ENCODE peak calls at places on chromosomes 12 and 14, in seven cellular contexts. One of them, this sample, is unnamed.

GRCh38 chr12:109394891-109395290 is 47.2 kb downstream of the MYO1H start:
- DNase-seq in HT1080: no peak
- DNase-seq in lung microvascular endothelial cell: no peak
- DNase-seq in myocyte: no peak
- DNase-seq in memory B cell: no peak
- DNase-seq in cardiac muscle cell: no peak
- DNase-seq in T-helper 2 cell: no peak
- DNase-seq in this sample: no peak

GRCh38 chr14:106790189-106791036 is 1264.0 kb downstream of the TMEM121 start:
- DNase-seq in cardiac muscle cell: no peak
- DNase-seq in T-helper 2 cell: peak
- DNase-seq in HT1080: peak
- DNase-seq in myocyte: peak
- DNase-seq in memory B cell: peak
- DNase-seq in lung microvascular endothelial cell: peak
- DNase-seq in this sample: peak

GRCh38 chr12:60191676-60192359 is 596.0 kb downstream of the SLC16A7 start:
- DNase-seq in T-helper 2 cell: no peak
- DNase-seq in HT1080: peak
- DNase-seq in lung microvascular endothelial cell: no peak
- DNase-seq in cardiac muscle cell: peak
- DNase-seq in myocyte: peak
- DNase-seq in memory B cell: no peak
- DNase-seq in this sample: no peak

GRCh38 chr14:69049675-69050074 is 70.6 kb upstream of the ACTN1 start:
- DNase-seq in cardiac muscle cell: peak
- DNase-seq in lung microvascular endothelial cell: peak
- DNase-seq in HT1080: peak
- DNase-seq in memory B cell: no peak
- DNase-seq in myocyte: peak
- DNase-seq in T-helper 2 cell: no peak
- DNase-seq in this sample: no peak

GRCh38 chr12:90211017-90211416 is 502.4 kb upstream of the ATP2B1 start:
- DNase-seq in cardiac muscle cell: peak
- DNase-seq in myocyte: peak
- DNase-seq in memory B cell: no peak
- DNase-seq in lung microvascular endothelial cell: peak
- DNase-seq in HT1080: peak
- DNase-seq in T-helper 2 cell: no peak
- DNase-seq in this sample: no peak

GRCh38 chr12:39905152-39905551 is 200.7 kb downstream of the SLC2A13 start:
- DNase-seq in cardiac muscle cell: peak
- DNase-seq in lung microvascular endothelial cell: no peak
- DNase-seq in myocyte: peak
- DNase-seq in T-helper 2 cell: no peak
- DNase-seq in HT1080: no peak
- DNase-seq in memory B cell: no peak
- DNase-seq in this sample: peak

GRCh38 chr14:59427653-59428578 is 37.3 kb downstream of the GPR135 start:
- DNase-seq in lung microvascular endothelial cell: peak
- DNase-seq in cardiac muscle cell: peak
- DNase-seq in HT1080: no peak
- DNase-seq in myocyte: peak
- DNase-seq in T-helper 2 cell: no peak
- DNase-seq in memory B cell: no peak
- DNase-seq in this sample: peak

GRCh38 chr12:130178291-130178690 is 16.0 kb downstream of the FZD10 start:
- DNase-seq in myocyte: no peak
- DNase-seq in HT1080: no peak
- DNase-seq in cardiac muscle cell: no peak
- DNase-seq in T-helper 2 cell: no peak
- DNase-seq in memory B cell: no peak
- DNase-seq in lung microvascular endothelial cell: no peak
- DNase-seq in this sample: no peak

GRCh38 chr14:24972844-24973243 is 77.1 kb downstream of the STXBP6 start:
- DNase-seq in cardiac muscle cell: no peak
- DNase-seq in HT1080: no peak
- DNase-seq in myocyte: no peak
- DNase-seq in T-helper 2 cell: no peak
- DNase-seq in lung microvascular endothelial cell: no peak
- DNase-seq in memory B cell: no peak
- DNase-seq in this sample: no peak

GRCh38 chr12:123163227-123163626 is 12.3 kb upstream of the PITPNM2 start:
- DNase-seq in T-helper 2 cell: no peak
- DNase-seq in lung microvascular endothelial cell: no peak
- DNase-seq in HT1080: no peak
- DNase-seq in cardiac muscle cell: no peak
- DNase-seq in myocyte: no peak
- DNase-seq in memory B cell: no peak
- DNase-seq in this sample: no peak

GRCh38 chr12:32270818-32271710 is 128.3 kb upstream of the FGD4 start:
- DNase-seq in T-helper 2 cell: no peak
- DNase-seq in lung microvascular endothelial cell: peak
- DNase-seq in cardiac muscle cell: peak
- DNase-seq in HT1080: no peak
- DNase-seq in myocyte: no peak
- DNase-seq in memory B cell: no peak
- DNase-seq in this sample: no peak

GRCh38 chr12:52197371-52198231 is 5.8 kb upstream of the KRT80 start:
- DNase-seq in T-helper 2 cell: no peak
- DNase-seq in cardiac muscle cell: peak
- DNase-seq in memory B cell: no peak
- DNase-seq in HT1080: peak
- DNase-seq in myocyte: peak
- DNase-seq in lung microvascular endothelial cell: no peak
- DNase-seq in this sample: peak

GRCh38 chr12:78343657-78344056 is 513.0 kb downstream of the NAV3 start:
- DNase-seq in HT1080: peak
- DNase-seq in T-helper 2 cell: no peak
- DNase-seq in myocyte: no peak
- DNase-seq in lung microvascular endothelial cell: no peak
- DNase-seq in cardiac muscle cell: no peak
- DNase-seq in memory B cell: no peak
- DNase-seq in this sample: no peak

GRCh38 chr12:107495604-107496003 is 190.0 kb upstream of the PWP1 start:
- DNase-seq in T-helper 2 cell: no peak
- DNase-seq in memory B cell: no peak
- DNase-seq in lung microvascular endothelial cell: no peak
- DNase-seq in myocyte: no peak
- DNase-seq in HT1080: no peak
- DNase-seq in cardiac muscle cell: no peak
- DNase-seq in this sample: no peak

GRCh38 chr12:9649532-9649940 is 20.0 kb upstream of the CLEC2D start:
- DNase-seq in memory B cell: peak
- DNase-seq in HT1080: no peak
- DNase-seq in cardiac muscle cell: no peak
- DNase-seq in lung microvascular endothelial cell: peak
- DNase-seq in myocyte: no peak
- DNase-seq in T-helper 2 cell: peak
- DNase-seq in this sample: no peak

GRCh38 chr14:54696998-54697397 is 130.1 kb downstream of the SAMD4A start:
- DNase-seq in memory B cell: no peak
- DNase-seq in cardiac muscle cell: no peak
- DNase-seq in myocyte: no peak
- DNase-seq in HT1080: no peak
- DNase-seq in T-helper 2 cell: no peak
- DNase-seq in lung microvascular endothelial cell: no peak
- DNase-seq in this sample: peak

GRCh38 chr12:38983117-38983571 is 77.8 kb upstream of the CPNE8 start:
- DNase-seq in memory B cell: no peak
- DNase-seq in lung microvascular endothelial cell: peak
- DNase-seq in T-helper 2 cell: no peak
- DNase-seq in myocyte: no peak
- DNase-seq in cardiac muscle cell: no peak
- DNase-seq in HT1080: peak
- DNase-seq in this sample: no peak

GRCh38 chr12:47987411-47988072 is 16.7 kb downstream of the COL2A1 start:
- DNase-seq in memory B cell: no peak
- DNase-seq in T-helper 2 cell: no peak
- DNase-seq in cardiac muscle cell: peak
- DNase-seq in HT1080: no peak
- DNase-seq in myocyte: no peak
- DNase-seq in lung microvascular endothelial cell: no peak
- DNase-seq in this sample: no peak

GRCh38 chr12:110102255-110102654 is 21.9 kb upstream of the IFT81 start:
- DNase-seq in lung microvascular endothelial cell: peak
- DNase-seq in cardiac muscle cell: peak
- DNase-seq in memory B cell: no peak
- DNase-seq in T-helper 2 cell: peak
- DNase-seq in myocyte: peak
- DNase-seq in HT1080: peak
- DNase-seq in this sample: peak

GRCh38 chr14:69818760-69819191 is 21.7 kb upstream of the SLC10A1 start:
- DNase-seq in HT1080: peak
- DNase-seq in lung microvascular endothelial cell: peak
- DNase-seq in memory B cell: peak
- DNase-seq in T-helper 2 cell: peak
- DNase-seq in myocyte: peak
- DNase-seq in cardiac muscle cell: peak
- DNase-seq in this sample: peak

GRCh38 chr14:22887260-22887989 is 4.4 kb downstream of the REM2 start:
- DNase-seq in lung microvascular endothelial cell: no peak
- DNase-seq in myocyte: peak
- DNase-seq in memory B cell: peak
- DNase-seq in HT1080: no peak
- DNase-seq in cardiac muscle cell: peak
- DNase-seq in T-helper 2 cell: peak
- DNase-seq in this sample: peak

GRCh38 chr14:24284501-24285035 is 13.2 kb upstream of the RABGGTA start:
- DNase-seq in myocyte: no peak
- DNase-seq in lung microvascular endothelial cell: no peak
- DNase-seq in HT1080: no peak
- DNase-seq in cardiac muscle cell: no peak
- DNase-seq in T-helper 2 cell: no peak
- DNase-seq in memory B cell: no peak
- DNase-seq in this sample: no peak

GRCh38 chr12:131436922-131437705 is 273.8 kb upstream of the SFSWAP start:
- DNase-seq in T-helper 2 cell: no peak
- DNase-seq in memory B cell: no peak
- DNase-seq in myocyte: no peak
- DNase-seq in cardiac muscle cell: no peak
- DNase-seq in HT1080: no peak
- DNase-seq in lung microvascular endothelial cell: no peak
- DNase-seq in this sample: no peak

GRCh38 chr14:102220031-102220430 is 80.3 kb downstream of the WDR20 start:
- DNase-seq in lung microvascular endothelial cell: no peak
- DNase-seq in HT1080: no peak
- DNase-seq in memory B cell: peak
- DNase-seq in cardiac muscle cell: no peak
- DNase-seq in T-helper 2 cell: no peak
- DNase-seq in myocyte: no peak
- DNase-seq in this sample: no peak

GRCh38 chr14:44756577-44756976 is 205.2 kb downstream of the KLHL28 start:
- DNase-seq in cardiac muscle cell: peak
- DNase-seq in myocyte: no peak
- DNase-seq in T-helper 2 cell: no peak
- DNase-seq in HT1080: no peak
- DNase-seq in memory B cell: no peak
- DNase-seq in lung microvascular endothelial cell: no peak
- DNase-seq in this sample: no peak

This sample was measured in G401.